ENCODE peak calls at places on chromosomes 12 and 14, in six cellular contexts. U, A, D, J, I and E are unnamed samples.

GRCh38 chr12:52324068-52324444 is 2.9 kb upstream of the KRT83 start:
- DNase-seq in U (no peak), A (peak), D (no peak), J (peak), I (no peak), E (no peak)

GRCh38 chr14:105411985-105412767 is 7.5 kb upstream of the MTA1 start:
- DNase-seq in U (no peak), A (peak), D (peak), J (peak), I (no peak), E (no peak)

GRCh38 chr12:48854488-48854887 is 2.5 kb upstream of the DDX23 start:
- DNase-seq in U (no peak), A (no peak), D (no peak), J (no peak), I (no peak), E (no peak)

GRCh38 chr14:24132061-24132685 is 1.7 kb downstream of the FITM1 start:
- DNase-seq in U (no peak), A (no peak), D (no peak), J (peak), I (no peak), E (no peak)

GRCh38 chr12:102120886-102121285 is 903 bp downstream of the PARPBP start:
- DNase-seq in U (no peak), A (no peak), D (peak), J (no peak), I (peak), E (peak)

GRCh38 chr14:85399196-85399595 is 130.7 kb upstream of the FLRT2 start:
- DNase-seq in U (no peak), A (no peak), D (no peak), J (no peak), I (no peak), E (no peak)

GRCh38 chr14:103156733-103157411 is 33.6 kb downstream of the TNFAIP2 start:
- DNase-seq in U (no peak), A (no peak), D (peak), J (no peak), I (no peak), E (no peak)

GRCh38 chr12:111363578-111363977 is 5.3 kb downstream of the PHETA1 start:
- DNase-seq in U (no peak), A (no peak), D (no peak), J (no peak), I (no peak), E (no peak)

GRCh38 chr12:108099085-108099484 is 30.0 kb upstream of the WSCD2 start:
- DNase-seq in U (no peak), A (no peak), D (no peak), J (no peak), I (no peak), E (no peak)

GRCh38 chr14:31529053-31529452 is 32.2 kb upstream of the NUBPL start:
- DNase-seq in U (no peak), A (no peak), D (no peak), J (no peak), I (no peak), E (no peak)

GRCh38 chr12:75954076-75954475 is 77.5 kb downstream of the PHLDA1 start:
- DNase-seq in U (no peak), A (no peak), D (no peak), J (no peak), I (no peak), E (no peak)

GRCh38 chr14:101072945-101073597 is 169.5 kb upstream of the RTL1 start:
- DNase-seq in U (peak), A (peak), D (peak), J (peak), I (peak), E (peak)
- TF ChIP-seq CTCF in U (no peak), A (no peak), D (no peak), J (no peak), I (no peak), E (no peak)

GRCh38 chr14:23066855-23067744 is 9.8 kb upstream of the CDH24 start:
- DNase-seq in U (no peak), A (no peak), D (peak), J (peak), I (no peak), E (peak)

GRCh38 chr14:23068792-23069412 is 11.6 kb upstream of the CDH24 start:
- DNase-seq in U (peak), A (peak), D (peak), J (peak), I (peak), E (peak)

GRCh38 chr14:23067847-23068791 is 10.8 kb upstream of the CDH24 start:
- DNase-seq in U (no peak), A (no peak), D (peak), J (peak), I (no peak), E (peak)

GRCh38 chr14:23063601-23064000 is 6.3 kb upstream of the CDH24 start:
- DNase-seq in U (no peak), A (no peak), D (peak), J (no peak), I (no peak), E (no peak)

DNA sequence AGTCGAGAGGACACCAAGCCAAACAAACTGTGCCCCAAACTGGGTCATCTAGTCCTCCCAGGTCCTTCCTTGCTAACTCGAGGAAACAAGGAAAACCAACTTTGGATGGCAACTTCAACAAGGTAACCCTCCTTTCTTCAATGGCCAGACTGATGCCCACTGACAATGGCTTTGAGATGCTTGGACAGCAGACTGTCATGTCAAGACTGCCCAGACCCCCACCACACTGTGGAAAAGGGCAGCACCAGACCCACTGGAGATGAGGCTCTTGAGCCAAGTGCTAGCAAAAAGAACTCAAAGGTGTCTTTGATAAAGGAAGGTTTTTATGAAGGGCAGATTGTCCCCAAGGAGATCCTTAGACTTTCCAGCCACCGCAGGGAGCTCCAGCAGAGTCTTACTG is 9.0 kb upstream of the CDH24 start:
- DNase-seq in U (no peak), A (no peak), D (peak), J (no peak), I (no peak), E (peak)
- TF ChIP-seq CTCF in U (no peak), A (no peak), D (no peak), J (no peak), I (no peak), E (no peak)

GRCh38 chr14:77376771-77377501 is at the start of the genes SAMD15 and TMED8:
- DNase-seq in U (peak), A (peak), D (peak), J (peak), I (peak), E (peak)
- TF ChIP-seq CTCF in U (peak), A (no peak), D (peak), J (no peak), I (peak), E (no peak)

GRCh38 chr12:92094751-92095161 is 50.9 kb downstream of the BTG1 start:
- DNase-seq in U (no peak), A (no peak), D (no peak), J (no peak), I (no peak), E (no peak)
- TF ChIP-seq CTCF in U (no peak), A (no peak), D (peak), J (no peak), I (no peak), E (no peak)